ENCODE peak calls at places on chromosomes 3 and 15, in six cellular contexts. J is H7; S is activated T-helper 1 cell treated with anti-CD3 and anti-CD28 coated beads, Interleukin-12 subunit alpha, Interleukin-12 subunit beta, Interleukin-2, Interleukin-4 antibody, amounts not matched to agents 30 ng/mL and 10 ng/mL and 1 ng/mL, durations not matched to agents 14 hours and 24 hours and 36 hours; L is hepatocyte; K is MCF 10A; U is neuronal stem cell. O is an unnamed sample.

GRCh38 chr3:65732060-65732933 is 306.4 kb downstream of the MAGI1 start:
- DNase-seq in J (peak; percentile 52), S (no peak), L (peak; percentile 79), K (peak; percentile 71), U (peak; percentile 72), O (peak; percentile 93)

GRCh38 chr3:12807066-12807465 is 10.6 kb downstream of the CAND2 start:
- DNase-seq in J (no peak), S (no peak), L (no peak), K (no peak), U (no peak), O (no peak)

GRCh38 chr15:67100808-67101581 is 35.6 kb downstream of the SMAD3 start:
- DNase-seq in J (no peak), S (peak; percentile 50), L (no peak), K (no peak), U (no peak), O (no peak)

GRCh38 chr3:182500294-182500693 is 293.0 kb upstream of the ATP11B start:
- DNase-seq in J (peak; percentile 37), S (no peak), L (no peak), K (no peak), U (peak; percentile 87), O (peak; percentile 90)

GRCh38 chr15:40282144-40282869 is 557 bp downstream of the ANKRD63 start:
- DNase-seq in J (peak; percentile 93), S (peak; percentile 38), L (peak; percentile 54), K (no peak), U (no peak), O (peak; percentile 75)

GRCh38 chr3:187150599-187150998 is 11.3 kb upstream of the RPL39L start:
- DNase-seq in J (no peak), S (peak; percentile 44), L (no peak), K (no peak), U (no peak), O (peak; percentile 58)

GRCh38 chr3:70038671-70039070 is 39.1 kb downstream of the SAMMSON start:
- DNase-seq in J (no peak), S (no peak), L (no peak), K (no peak), U (no peak), O (no peak)

GRCh38 chr15:68787609-68788264 is 33.0 kb downstream of the ANP32A start:
- DNase-seq in J (no peak), S (no peak), L (peak; percentile 54), K (no peak), U (no peak), O (no peak)

GRCh38 chr3:81581966-81582599 is 179.4 kb downstream of the GBE1 start:
- DNase-seq in J (peak; percentile 1), S (no peak), L (peak; percentile 55), K (peak; percentile 55), U (no peak), O (peak; percentile 62)

GRCh38 chr3:169984287-169984686 is 17.7 kb downstream of the SEC62 start:
- DNase-seq in J (no peak), S (no peak), L (no peak), K (no peak), U (no peak), O (no peak)

GRCh38 chr3:4746241-4746958 is 232.8 kb upstream of the BHLHE40 start:
- DNase-seq in J (no peak), S (no peak), L (no peak), K (no peak), U (no peak), O (no peak)

GRCh38 chr3:111252795-111253194 is 181.2 kb downstream of the NECTIN3 start:
- DNase-seq in J (peak; percentile 22), S (no peak), L (peak; percentile 53), K (peak; percentile 43), U (no peak), O (peak; percentile 60)

GRCh38 chr3:165459111-165459510 is 262.9 kb upstream of the SLITRK3 start:
- DNase-seq in J (no peak), S (no peak), L (no peak), K (no peak), U (no peak), O (no peak)

GRCh38 chr3:188749830-188750229 is 421.9 kb upstream of the TPRG1 start:
- DNase-seq in J (no peak), S (no peak), L (no peak), K (no peak), U (no peak), O (no peak)

GRCh38 chr15:63675263-63675662 is 78.1 kb downstream of the FBXL22 start:
- DNase-seq in J (no peak), S (no peak), L (no peak), K (no peak), U (no peak), O (no peak)